ENCODE peak calls at places on chromosomes 12 and 14, in ten cellular contexts. R, I, S, J, C, E, F, U, Q and A are unnamed samples.
A peak's percentile ranks its signal among the peaks of the same experiment; 100 is the strongest.

GRCh38 chr12:62133440-62133839 is 126.8 kb upstream of the USP15 start:
- DNase-seq in F (no peak), E (no peak), Q (no peak), J (no peak), I (no peak), C (no peak), U (no peak), S (no peak), R (no peak), A (no peak)

GRCh38 chr12:110858848-110859247 is 12.1 kb downstream of the CCDC63 start:
- DNase-seq in S (no peak), E (no peak), I (no peak), U (no peak), C (no peak), F (no peak), Q (no peak), R (no peak), J (no peak), A (no peak)

GRCh38 chr12:46490635-46491034 is 118.1 kb upstream of the SLC38A2 start:
- DNase-seq in Q (no peak), R (no peak), S (no peak), C (no peak), F (no peak), U (no peak), E (no peak), J (no peak), I (no peak), A (no peak)

GRCh38 chr14:94936901-94937321 is 167.0 kb upstream of the GSC start:
- DNase-seq in F (no peak), S (peak; percentile 19), R (peak; percentile 23), J (no peak), Q (no peak), U (no peak), E (no peak), I (no peak), C (no peak), A (peak; percentile 64)

GRCh38 chr12:64826234-64826633 is 1.8 kb downstream of the TBC1D30 start:
- DNase-seq in S (peak; percentile 81), C (no peak), F (no peak), J (no peak), Q (no peak), R (no peak), E (peak; percentile 63), I (peak; percentile 57), U (no peak), A (peak; percentile 28)

GRCh38 chr12:94516985-94517384 is 57.3 kb upstream of the CEP83 start:
- DNase-seq in J (no peak), U (no peak), C (no peak), S (no peak), R (no peak), I (no peak), E (no peak), Q (peak; percentile 64), F (no peak), A (no peak)

GRCh38 chr12:57063991-57064725 is 14.2 kb upstream of the MYO1A start:
- DNase-seq in Q (no peak), C (no peak), F (no peak), J (no peak), S (no peak), R (no peak), E (no peak), U (no peak), I (no peak), A (no peak)

GRCh38 chr12:118371354-118372282 is 1.1 kb downstream of the TAOK3 start:
- DNase-seq in I (peak; percentile 66), Q (no peak), R (no peak), E (peak; percentile 60), U (no peak), J (peak; percentile 82), S (peak; percentile 64), F (peak; percentile 90), C (peak; percentile 36), A (peak; percentile 24)

GRCh38 chr14:68968721-68969120 is 10.4 kb downstream of the ACTN1 start:
- DNase-seq in F (peak; percentile 28), S (no peak), R (no peak), U (no peak), C (no peak), J (no peak), Q (no peak), E (no peak), I (no peak), A (no peak)
- H3K27ac ChIP-seq in F (peak overlapping the region; percentile 29), S (peak overlapping the region; percentile 23), R (peak overlapping the region; percentile 99), U (no peak overlapping the region), C (no peak overlapping the region), J (no peak overlapping the region), Q (no peak overlapping the region), E (no peak overlapping the region), I (no peak overlapping the region), A (peak overlapping the region; percentile 78)

GRCh38 chr12:104602901-104603300 is 146.2 kb downstream of the CHST11 start:
- DNase-seq in I (no peak), R (no peak), E (no peak), U (no peak), Q (no peak), F (no peak), S (no peak), C (no peak), J (no peak), A (no peak)

GRCh38 chr12:104605685-104606084 is 148.9 kb downstream of the CHST11 start:
- DNase-seq in F (no peak), C (peak; percentile 20), U (peak; percentile 74), Q (no peak), R (peak; percentile 29), I (no peak), J (peak; percentile 86), S (peak; percentile 75), E (no peak), A (peak; percentile 46)

GRCh38 chr12:104603545-104603973 is 146.8 kb downstream of the CHST11 start:
- DNase-seq in C (peak; percentile 79), I (no peak), J (no peak), E (no peak), F (no peak), R (no peak), S (no peak), Q (no peak), U (no peak), A (no peak)

GRCh38 chr12:104604070-104604994 is 147.6 kb downstream of the CHST11 start:
- DNase-seq in F (no peak), R (peak; percentile 51), Q (no peak), E (no peak), C (peak; percentile 94), I (no peak), S (peak; percentile 79), J (peak; percentile 85), U (peak; percentile 45), A (peak; percentile 81)

GRCh38 chr12:104604995-104605675 is 148.4 kb downstream of the CHST11 start:
- DNase-seq in R (no peak), U (no peak), F (no peak), Q (no peak), C (no peak), S (peak; percentile 33), E (no peak), J (peak; percentile 81), I (no peak), A (no peak)
- TF ChIP-seq POLR2A in R (no peak), U (no peak), F (no peak), Q (no peak), C (no peak), S (no peak), E (no peak), J (no peak), I (no peak), A (no peak)

DNA sequence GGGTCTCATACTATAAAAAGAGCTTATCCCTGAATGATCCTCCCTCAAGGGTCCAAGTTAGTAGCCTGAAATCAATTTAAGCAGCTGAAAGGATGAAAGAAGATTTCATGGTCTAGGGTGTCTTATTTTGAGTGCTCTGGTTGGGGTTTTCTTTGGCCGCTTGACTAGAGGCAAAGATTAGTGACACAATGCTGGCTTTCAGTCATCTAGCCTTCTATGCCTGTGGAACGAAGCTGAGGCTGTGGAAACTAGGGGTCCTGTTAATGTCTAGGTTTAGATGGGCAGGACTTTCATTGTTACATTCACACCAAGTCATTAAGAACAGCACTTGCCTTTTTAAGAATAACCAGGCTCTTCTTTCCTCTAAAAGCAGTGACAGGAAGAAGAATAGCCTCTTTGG is 253.8 kb upstream of the E2F7 start:
- DNase-seq in I (no peak), U (no peak), Q (no peak), F (no peak), C (no peak), E (no peak), J (no peak), R (no peak), S (no peak), A (no peak)
- H3K27ac ChIP-seq in I (no peak overlapping the region), U (no peak overlapping the region), Q (no peak overlapping the region), F (no peak overlapping the region), C (no peak overlapping the region), E (no peak overlapping the region), J (no peak overlapping the region), R (no peak overlapping the region), S (no peak overlapping the region), A (no peak overlapping the region)

GRCh38 chr12:127273621-127274020 is 993.3 kb upstream of the TMEM132C start:
- DNase-seq in Q (no peak), U (no peak), I (no peak), F (no peak), E (no peak), C (no peak), S (no peak), J (no peak), R (no peak), A (no peak)

GRCh38 chr12:127282786-127283565 is 984.0 kb upstream of the TMEM132C start:
- DNase-seq in F (no peak), I (no peak), Q (no peak), S (no peak), U (no peak), R (no peak), C (no peak), J (peak; percentile 43), E (no peak), A (no peak)

GRCh38 chr12:127280393-127281275 is 986.3 kb upstream of the TMEM132C start:
- DNase-seq in C (peak; percentile 54), U (no peak), E (peak; percentile 80), I (peak; percentile 65), J (no peak), R (no peak), Q (peak; percentile 4), S (peak; percentile 82), F (peak; percentile 84), A (peak; percentile 18)

GRCh38 chr12:127277882-127278281 is 989.1 kb upstream of the TMEM132C start:
- DNase-seq in C (no peak), S (no peak), J (no peak), I (no peak), U (no peak), E (no peak), Q (no peak), F (no peak), R (no peak), A (no peak)

GRCh38 chr12:127278351-127278750 is 988.6 kb upstream of the TMEM132C start:
- DNase-seq in U (no peak), S (no peak), J (no peak), Q (no peak), C (no peak), F (no peak), I (no peak), R (no peak), E (no peak), A (no peak)
- TF ChIP-seq POLR2A in U (no peak), S (no peak), J (no peak), Q (no peak), C (no peak), F (no peak), I (no peak), R (no peak), E (no peak), A (no peak)

DNA sequence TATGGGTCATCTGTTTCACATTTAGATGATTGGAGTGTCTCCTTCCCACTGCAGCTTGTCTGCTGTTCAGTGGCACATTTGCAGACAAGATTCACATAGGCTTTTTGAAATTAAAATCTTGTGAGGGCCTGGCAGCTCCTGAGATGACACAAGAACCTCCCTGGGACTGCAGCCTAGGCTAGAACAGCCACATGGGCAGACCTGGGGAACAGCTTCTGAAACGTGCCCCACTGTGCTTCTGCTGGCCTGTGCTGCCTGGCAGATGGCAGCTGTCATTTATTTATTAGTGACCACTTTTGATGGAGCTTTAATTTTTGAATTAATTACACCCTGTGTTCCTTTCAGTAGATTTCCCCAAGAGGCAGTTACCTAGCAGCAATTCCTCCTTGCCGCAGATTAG is 137.4 kb downstream of the GRIP1 start:
- DNase-seq in E (no peak), S (no peak), F (no peak), J (no peak), R (no peak), C (no peak), Q (no peak), I (no peak), U (no peak), A (no peak)
- H3K27ac ChIP-seq in E (no peak overlapping the region), S (no peak overlapping the region), F (no peak overlapping the region), J (no peak overlapping the region), R (no peak overlapping the region), C (no peak overlapping the region), Q (no peak overlapping the region), I (no peak overlapping the region), U (no peak overlapping the region), A (no peak overlapping the region)